ENCODE peak calls at places on chromosomes 5 and 9, in ten cellular contexts. V, R, N, J, Q, Y, I, C, H and A are unnamed samples.

GRCh38 chr9:7173139-7173538 is 415.4 kb downstream of the KDM4C start:
- DNase-seq in Q (no peak), H (no peak), I (no peak), V (no peak), J (no peak), C (no peak), N (no peak), R (no peak), Y (no peak), A (no peak)

GRCh38 chr9:16928179-16928945 is 57.9 kb upstream of the BNC2 start:
- DNase-seq in H (peak; percentile 70), N (no peak), C (peak; percentile 29), V (no peak), R (no peak), I (no peak), Q (no peak), Y (peak; percentile 45), J (peak; percentile 11), A (no peak)

GRCh38 chr9:84922051-84922450 is 252.5 kb downstream of the NTRK2 start:
- DNase-seq in N (no peak), I (no peak), Y (no peak), V (no peak), J (no peak), R (no peak), C (no peak), H (no peak), Q (no peak), A (no peak)

GRCh38 chr9:108836771-108837170 is 19.0 kb downstream of the ACTL7B start:
- DNase-seq in I (no peak), N (no peak), Q (no peak), V (no peak), Y (peak; percentile 36), H (peak; percentile 21), R (no peak), J (no peak), C (peak; percentile 42), A (no peak)

GRCh38 chr9:126615251-126615790 is 1.6 kb downstream of the LMX1B start:
- DNase-seq in Q (peak; percentile 51), N (no peak), V (no peak), C (no peak), H (no peak), J (no peak), I (no peak), R (peak; percentile 80), Y (no peak), A (no peak)

GRCh38 chr5:160938532-160938931 is 86.5 kb upstream of the ATP10B start:
- DNase-seq in R (no peak), I (no peak), Q (no peak), C (peak; percentile 2), J (peak; percentile 19), V (no peak), H (peak; percentile 5), Y (peak; percentile 94), N (no peak), A (no peak)

GRCh38 chr9:136697146-136697820 is 10.0 kb upstream of the AGPAT2 start:
- DNase-seq in V (no peak), H (no peak), I (no peak), C (peak; percentile 43), Y (peak; percentile 25), Q (no peak), J (peak; percentile 39), N (no peak), R (peak; percentile 36), A (no peak)

GRCh38 chr5:97071101-97071500 is 71.3 kb downstream of the LIX1 start:
- DNase-seq in R (no peak), C (peak; percentile 57), I (no peak), N (no peak), J (no peak), Y (peak; percentile 95), Q (no peak), V (no peak), H (peak; percentile 86), A (no peak)

GRCh38 chr5:180830253-180831138 is 27.9 kb upstream of the MGAT1 start:
- DNase-seq in I (peak; percentile 60), R (peak; percentile 88), H (no peak), Q (peak; percentile 64), C (no peak), Y (no peak), N (no peak), J (peak; percentile 44), V (peak; percentile 72), A (peak; percentile 81)

GRCh38 chr9:109274768-109275596 is 45.9 kb downstream of the EPB41L4B start:
- DNase-seq in Q (no peak), I (no peak), V (no peak), N (no peak), J (no peak), R (no peak), H (no peak), Y (no peak), C (no peak), A (no peak)

GRCh38 chr5:179265529-179266290 is 79.6 kb downstream of the ADAMTS2 start:
- DNase-seq in J (no peak), I (no peak), V (peak; percentile 14), Y (peak; percentile 80), H (peak; percentile 76), Q (peak; percentile 97), C (peak; percentile 73), R (no peak), N (peak; percentile 72), A (peak; percentile 96)

GRCh38 chr5:159099049-159099760 is 511 bp downstream of the EBF1 start:
- DNase-seq in I (no peak), N (peak; percentile 68), J (peak; percentile 58), R (peak; percentile 72), Y (no peak), V (peak; percentile 45), C (peak; percentile 59), Q (peak; percentile 42), H (peak; percentile 23), A (peak; percentile 49)

GRCh38 chr5:141637266-141637692 is 482 bp downstream of the RELL2 start:
- DNase-seq in Y (no peak), N (no peak), Q (peak; percentile 36), H (no peak), J (no peak), C (no peak), R (peak; percentile 59), V (peak; percentile 67), I (peak; percentile 43), A (no peak)

GRCh38 chr5:134175874-134176522 is 752 bp downstream of the SKP1 start:
- DNase-seq in Y (peak; percentile 18), R (peak; percentile 51), V (peak; percentile 59), J (peak; percentile 22), I (no peak), H (peak; percentile 22), C (peak; percentile 25), N (peak; percentile 61), Q (no peak), A (peak; percentile 45)

GRCh38 chr5:27048507-27048906 is 10.1 kb upstream of the CDH9 start:
- DNase-seq in N (no peak), R (no peak), V (no peak), C (no peak), J (no peak), I (no peak), Y (no peak), H (no peak), Q (no peak), A (no peak)

GRCh38 chr5:67197536-67197935 is 937 bp upstream of the CD180 start:
- DNase-seq in C (no peak), Y (no peak), N (no peak), I (no peak), R (no peak), H (no peak), V (no peak), Q (no peak), J (no peak), A (no peak)

GRCh38 chr5:178469975-178470692 is 120.1 kb downstream of the COL23A1 start:
- DNase-seq in H (no peak), R (no peak), Q (no peak), N (no peak), J (no peak), C (no peak), Y (no peak), V (peak; percentile 1), I (no peak), A (no peak)

GRCh38 chr5:149497357-149497756 is 53.9 kb downstream of the CSNK1A1 start:
- DNase-seq in Q (no peak), J (peak; percentile 26), R (no peak), Y (no peak), V (no peak), C (peak; percentile 46), I (no peak), H (no peak), N (peak; percentile 75), A (no peak)

GRCh38 chr9:110541950-110542349 is 37.6 kb downstream of the SVEP1 start:
- DNase-seq in I (no peak), V (no peak), H (no peak), R (no peak), C (no peak), Q (no peak), N (no peak), Y (no peak), J (no peak), A (no peak)

GRCh38 chr9:137435980-137436760 is 5.0 kb downstream of the ENTPD8 start:
- DNase-seq in C (peak; percentile 84), H (peak; percentile 93), Q (peak; percentile 80), R (no peak), N (peak; percentile 89), I (no peak), Y (peak; percentile 85), V (no peak), J (peak; percentile 77), A (peak; percentile 66)

GRCh38 chr5:142295084-142295758 is 29.6 kb downstream of the SPRY4 start:
- DNase-seq in Y (no peak), H (no peak), V (no peak), R (no peak), N (no peak), I (no peak), J (no peak), Q (no peak), C (no peak), A (no peak)

GRCh38 chr5:80711938-80712337 is 57.2 kb upstream of the DHFR start:
- DNase-seq in Q (no peak), N (peak; percentile 59), Y (peak; percentile 17), C (peak; percentile 26), H (peak; percentile 46), J (peak; percentile 54), I (no peak), R (peak; percentile 14), V (no peak), A (no peak)

GRCh38 chr9:72646061-72646460 is 124.7 kb downstream of the TMC1 start:
- DNase-seq in Q (no peak), R (no peak), Y (no peak), H (no peak), N (no peak), C (no peak), V (no peak), J (no peak), I (no peak), A (no peak)

GRCh38 chr5:135695656-135696055 is 116.9 kb upstream of the CXCL14 start:
- DNase-seq in C (no peak), N (peak; percentile 37), Q (no peak), R (no peak), J (no peak), V (no peak), H (no peak), I (no peak), Y (no peak), A (no peak)

GRCh38 chr9:79611091-79611614 is 39.4 kb downstream of the TLE4 start:
- DNase-seq in J (no peak), Y (peak; percentile 89), V (no peak), C (peak; percentile 93), R (no peak), H (peak; percentile 96), N (peak; percentile 70), Q (no peak), I (no peak), A (no peak)

GRCh38 chr9:28491121-28491520 is 917.8 kb upstream of the C9orf72 start:
- DNase-seq in J (no peak), H (no peak), V (no peak), Y (no peak), N (no peak), Q (no peak), I (no peak), R (no peak), C (no peak), A (no peak)